ENCODE peak calls at places on chromosomes 6 and 20, in eight cellular contexts. One of them, this sample, is unnamed.

GRCh38 chr6:106069478-106069877 is 16.7 kb upstream of the PRDM1 start:
- DNase-seq in neural progenitor cell: no peak
- DNase-seq in heart left ventricle: no peak
- DNase-seq in A549: no peak
- DNase-seq in lower lobe of right lung: no peak
- DNase-seq in HFFc6: peak
- DNase-seq in progenitor cell of endocrine pancreas: no peak
- DNase-seq in lung: no peak
- DNase-seq in this sample: no peak

GRCh38 chr6:168778201-168778600 is 337.2 kb downstream of the SMOC2 start:
- DNase-seq in neural progenitor cell: no peak
- DNase-seq in heart left ventricle: peak
- DNase-seq in lower lobe of right lung: no peak
- DNase-seq in A549: no peak
- DNase-seq in lung: no peak
- DNase-seq in progenitor cell of endocrine pancreas: no peak
- DNase-seq in HFFc6: no peak
- DNase-seq in this sample: no peak

GRCh38 chr6:90413867-90414266 is 117.2 kb upstream of the BACH2 start:
- DNase-seq in lower lobe of right lung: no peak
- DNase-seq in neural progenitor cell: peak
- DNase-seq in HFFc6: no peak
- DNase-seq in A549: no peak
- DNase-seq in progenitor cell of endocrine pancreas: no peak
- DNase-seq in heart left ventricle: peak
- DNase-seq in lung: no peak
- DNase-seq in this sample: no peak

GRCh38 chr20:25011261-25011660 is 18.7 kb upstream of the APMAP start:
- DNase-seq in lung: no peak
- DNase-seq in lower lobe of right lung: no peak
- DNase-seq in HFFc6: no peak
- DNase-seq in neural progenitor cell: no peak
- DNase-seq in progenitor cell of endocrine pancreas: no peak
- DNase-seq in heart left ventricle: peak
- DNase-seq in A549: no peak
- DNase-seq in this sample: no peak

GRCh38 chr6:102832021-102832420 is 1438.5 kb downstream of the GRIK2 start:
- DNase-seq in neural progenitor cell: no peak
- DNase-seq in A549: no peak
- DNase-seq in lung: no peak
- DNase-seq in lower lobe of right lung: no peak
- DNase-seq in heart left ventricle: no peak
- DNase-seq in HFFc6: no peak
- DNase-seq in progenitor cell of endocrine pancreas: no peak
- DNase-seq in this sample: no peak

GRCh38 chr20:5688431-5688972 is 61.7 kb upstream of the SHLD1 start:
- DNase-seq in neural progenitor cell: no peak
- DNase-seq in lower lobe of right lung: peak
- DNase-seq in progenitor cell of endocrine pancreas: no peak
- DNase-seq in HFFc6: no peak
- DNase-seq in heart left ventricle: peak
- DNase-seq in lung: peak
- DNase-seq in A549: no peak
- DNase-seq in this sample: no peak

GRCh38 chr6:146381486-146381885 is 162.1 kb upstream of the RAB32 start:
- DNase-seq in progenitor cell of endocrine pancreas: no peak
- DNase-seq in neural progenitor cell: no peak
- DNase-seq in HFFc6: no peak
- DNase-seq in A549: no peak
- DNase-seq in lower lobe of right lung: no peak
- DNase-seq in lung: no peak
- DNase-seq in heart left ventricle: no peak
- DNase-seq in this sample: no peak

GRCh38 chr6:17971128-17972073 is 16.0 kb downstream of the KIF13A start:
- DNase-seq in lower lobe of right lung: no peak
- DNase-seq in lung: no peak
- DNase-seq in progenitor cell of endocrine pancreas: no peak
- DNase-seq in HFFc6: peak
- DNase-seq in neural progenitor cell: no peak
- DNase-seq in A549: no peak
- DNase-seq in heart left ventricle: no peak
- DNase-seq in this sample: no peak

GRCh38 chr6:141326426-141326825 is 806.3 kb upstream of the GJE1 start:
- DNase-seq in HFFc6: peak
- DNase-seq in neural progenitor cell: no peak
- DNase-seq in heart left ventricle: no peak
- DNase-seq in A549: peak
- DNase-seq in progenitor cell of endocrine pancreas: no peak
- DNase-seq in lower lobe of right lung: no peak
- DNase-seq in lung: no peak
- DNase-seq in this sample: no peak

GRCh38 chr6:167214216-167214615 is 56.4 kb upstream of the GPR31 start:
- DNase-seq in lower lobe of right lung: no peak
- DNase-seq in lung: no peak
- DNase-seq in progenitor cell of endocrine pancreas: no peak
- DNase-seq in HFFc6: no peak
- DNase-seq in A549: no peak
- DNase-seq in neural progenitor cell: no peak
- DNase-seq in heart left ventricle: no peak
- DNase-seq in this sample: no peak

GRCh38 chr6:139553916-139554315 is 179.5 kb upstream of the CITED2 start:
- DNase-seq in A549: no peak
- DNase-seq in neural progenitor cell: no peak
- DNase-seq in heart left ventricle: no peak
- DNase-seq in HFFc6: no peak
- DNase-seq in progenitor cell of endocrine pancreas: no peak
- DNase-seq in lung: no peak
- DNase-seq in lower lobe of right lung: no peak
- DNase-seq in this sample: no peak

GRCh38 chr6:99575544-99576227 is 7.2 kb upstream of the CCNC start:
- DNase-seq in HFFc6: no peak
- DNase-seq in progenitor cell of endocrine pancreas: no peak
- DNase-seq in lung: no peak
- DNase-seq in A549: no peak
- DNase-seq in neural progenitor cell: no peak
- DNase-seq in lower lobe of right lung: no peak
- DNase-seq in heart left ventricle: no peak
- DNase-seq in this sample: no peak

GRCh38 chr6:83696674-83697073 is 12.2 kb downstream of the SNAP91 start:
- DNase-seq in progenitor cell of endocrine pancreas: no peak
- DNase-seq in neural progenitor cell: no peak
- DNase-seq in lower lobe of right lung: no peak
- DNase-seq in A549: no peak
- DNase-seq in heart left ventricle: no peak
- DNase-seq in HFFc6: no peak
- DNase-seq in lung: no peak
- DNase-seq in this sample: no peak

DNA sequence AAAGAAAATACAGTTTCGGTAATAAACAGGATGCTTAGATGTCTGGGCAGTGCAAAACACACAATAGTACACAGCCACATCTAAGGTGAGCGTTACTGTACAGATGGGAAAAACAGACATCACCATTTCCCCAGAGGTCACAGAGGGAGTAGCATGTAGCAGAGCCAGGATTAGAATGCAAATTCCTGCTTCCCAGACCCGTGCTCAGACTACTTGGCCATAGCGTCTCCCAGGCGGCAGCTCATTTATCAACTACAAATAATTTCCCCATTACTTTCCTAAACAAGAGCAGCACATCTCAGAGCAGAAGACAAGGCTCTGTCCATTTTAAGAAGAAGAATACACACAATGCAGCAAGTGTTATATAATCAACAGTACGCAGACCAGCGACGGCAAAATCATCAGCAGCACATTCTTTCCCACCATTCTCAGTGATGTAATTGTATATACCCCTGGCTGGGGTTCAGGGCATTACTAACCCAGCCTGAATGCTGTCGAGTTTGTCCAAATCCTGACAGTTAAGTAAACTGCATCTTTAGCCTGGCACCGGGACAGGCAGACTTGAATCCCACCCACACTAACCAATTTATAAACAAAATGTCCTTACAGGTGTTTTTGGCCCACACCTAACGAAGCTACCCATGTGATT is 61.9 kb downstream of the CNKSR3 start:
- DNase-seq in heart left ventricle: peak
- DNase-seq in lower lobe of right lung: no peak
- DNase-seq in progenitor cell of endocrine pancreas: no peak
- DNase-seq in A549: peak
- DNase-seq in HFFc6: peak
- DNase-seq in lung: no peak
- DNase-seq in neural progenitor cell: no peak
- DNase-seq in this sample: no peak
- TF ChIP-seq CTCF in heart left ventricle: peak
- TF ChIP-seq CTCF in lower lobe of right lung: peak
- TF ChIP-seq CTCF in progenitor cell of endocrine pancreas: peak
- TF ChIP-seq CTCF in A549: no peak
- TF ChIP-seq CTCF in HFFc6: peak
- TF ChIP-seq CTCF in lung: no peak
- TF ChIP-seq CTCF in neural progenitor cell: peak
- TF ChIP-seq CTCF in this sample: peak

GRCh38 chr6:157690441-157691210 is 132.4 kb upstream of the SNX9 start:
- DNase-seq in lung: no peak
- DNase-seq in neural progenitor cell: no peak
- DNase-seq in HFFc6: no peak
- DNase-seq in A549: no peak
- DNase-seq in heart left ventricle: no peak
- DNase-seq in progenitor cell of endocrine pancreas: no peak
- DNase-seq in lower lobe of right lung: no peak
- DNase-seq in this sample: no peak

GRCh38 chr6:157685596-157686280 is 137.3 kb upstream of the SNX9 start:
- DNase-seq in lower lobe of right lung: no peak
- DNase-seq in A549: no peak
- DNase-seq in neural progenitor cell: no peak
- DNase-seq in progenitor cell of endocrine pancreas: no peak
- DNase-seq in heart left ventricle: no peak
- DNase-seq in HFFc6: no peak
- DNase-seq in lung: no peak
- DNase-seq in this sample: no peak

GRCh38 chr6:157689875-157690274 is 133.2 kb upstream of the SNX9 start:
- DNase-seq in lower lobe of right lung: no peak
- DNase-seq in lung: no peak
- DNase-seq in progenitor cell of endocrine pancreas: no peak
- DNase-seq in heart left ventricle: no peak
- DNase-seq in A549: no peak
- DNase-seq in neural progenitor cell: no peak
- DNase-seq in HFFc6: no peak
- DNase-seq in this sample: no peak

GRCh38 chr6:157688275-157688959 is 134.6 kb upstream of the SNX9 start:
- DNase-seq in heart left ventricle: no peak
- DNase-seq in HFFc6: no peak
- DNase-seq in progenitor cell of endocrine pancreas: no peak
- DNase-seq in neural progenitor cell: no peak
- DNase-seq in lower lobe of right lung: no peak
- DNase-seq in A549: no peak
- DNase-seq in lung: no peak
- DNase-seq in this sample: no peak

GRCh38 chr6:157688960-157689599 is 134.0 kb upstream of the SNX9 start:
- DNase-seq in heart left ventricle: no peak
- DNase-seq in neural progenitor cell: peak
- DNase-seq in A549: peak
- DNase-seq in lower lobe of right lung: no peak
- DNase-seq in HFFc6: no peak
- DNase-seq in lung: no peak
- DNase-seq in progenitor cell of endocrine pancreas: no peak
- DNase-seq in this sample: no peak
- TF ChIP-seq CTCF in heart left ventricle: no peak
- TF ChIP-seq CTCF in neural progenitor cell: peak
- TF ChIP-seq CTCF in A549: no peak
- TF ChIP-seq CTCF in lower lobe of right lung: no peak
- TF ChIP-seq CTCF in HFFc6: peak
- TF ChIP-seq CTCF in lung: no peak
- TF ChIP-seq CTCF in progenitor cell of endocrine pancreas: no peak
- TF ChIP-seq CTCF in this sample: no peak

GRCh38 chr6:30396833-30397479 is 52.0 kb downstream of the RPP21 start:
- DNase-seq in neural progenitor cell: peak
- DNase-seq in progenitor cell of endocrine pancreas: peak
- DNase-seq in lower lobe of right lung: peak
- DNase-seq in HFFc6: peak
- DNase-seq in A549: peak
- DNase-seq in heart left ventricle: peak
- DNase-seq in lung: peak
- DNase-seq in this sample: peak
- TF ChIP-seq CTCF in neural progenitor cell: peak
- TF ChIP-seq CTCF in progenitor cell of endocrine pancreas: peak
- TF ChIP-seq CTCF in lower lobe of right lung: peak
- TF ChIP-seq CTCF in HFFc6: peak
- TF ChIP-seq CTCF in A549: peak
- TF ChIP-seq CTCF in heart left ventricle: peak
- TF ChIP-seq CTCF in lung: peak
- TF ChIP-seq CTCF in this sample: peak

DNA sequence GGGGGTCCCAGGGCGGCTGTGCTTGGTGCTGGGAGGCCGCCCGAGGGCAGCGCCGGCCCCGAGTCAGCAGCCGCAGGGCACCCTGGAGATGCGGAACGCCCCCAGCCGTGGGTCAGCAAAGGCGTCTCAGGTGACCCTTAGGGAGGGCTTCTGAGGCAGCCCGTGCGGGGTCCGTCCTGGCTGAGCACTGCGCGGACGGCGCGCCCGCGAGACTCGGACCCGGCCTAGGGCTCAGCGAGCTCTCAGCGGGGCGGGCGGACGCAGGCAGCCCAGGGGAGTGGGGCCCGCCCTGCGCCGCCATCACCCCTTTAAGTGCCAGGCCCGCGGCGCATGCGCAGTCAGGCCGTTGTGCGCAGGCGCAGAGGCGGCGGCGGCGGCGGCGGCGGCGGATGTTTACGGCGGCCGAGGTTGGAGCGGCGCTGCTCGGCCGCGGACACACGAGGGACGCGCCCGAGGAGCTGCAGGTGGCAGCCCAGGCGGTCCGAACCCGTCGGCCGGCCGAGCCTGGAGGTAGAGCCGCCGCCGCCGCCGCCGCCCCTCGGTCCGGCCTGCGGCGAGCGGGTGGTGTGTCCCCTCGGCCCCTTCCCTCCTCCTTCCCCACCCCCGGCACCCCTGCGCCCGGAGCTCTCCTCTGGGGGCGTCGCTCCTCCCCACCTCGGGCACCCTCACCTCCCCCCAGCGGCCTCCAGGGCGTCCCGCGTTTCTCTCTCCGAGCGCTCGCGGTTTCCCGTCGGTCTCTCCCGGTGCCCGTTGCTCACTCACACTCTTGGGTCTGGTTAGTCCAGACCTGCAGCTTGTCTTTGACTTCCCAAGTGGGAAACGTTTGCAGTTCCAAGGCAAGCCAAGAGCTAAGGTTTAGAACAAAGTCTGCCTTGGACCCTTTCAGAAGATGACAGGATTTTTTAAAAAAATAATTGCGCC is at the start of gene PCMTD2:
- DNase-seq in lower lobe of right lung: peak
- DNase-seq in heart left ventricle: peak
- DNase-seq in progenitor cell of endocrine pancreas: peak
- DNase-seq in neural progenitor cell: peak
- DNase-seq in A549: peak
- DNase-seq in lung: peak
- DNase-seq in HFFc6: peak
- DNase-seq in this sample: no peak
- TF ChIP-seq CTCF in lower lobe of right lung: no peak
- TF ChIP-seq CTCF in heart left ventricle: no peak
- TF ChIP-seq CTCF in progenitor cell of endocrine pancreas: no peak
- TF ChIP-seq CTCF in neural progenitor cell: peak
- TF ChIP-seq CTCF in A549: no peak
- TF ChIP-seq CTCF in lung: no peak
- TF ChIP-seq CTCF in HFFc6: peak
- TF ChIP-seq CTCF in this sample: peak

This sample was measured in chondrocyte.